ENCODE peak calls at places on chromosomes 7 and 10, in seven cellular contexts. N is upper lobe of left lung; W is fibroblast of lung; O is neuronal stem cell; E is A549; J is effector memory CD4-positive, alpha-beta T cell; U is SK-N-SH. L is an unnamed sample.

GRCh38 chr7:14424675-14425074 is 435.2 kb upstream of the ETV1 start:
- DNase-seq in J (no peak), O (no peak), U (no peak), E (no peak), N (no peak), W (no peak), L (no peak)

GRCh38 chr7:38506756-38507155 is 124.4 kb downstream of the AMPH start:
- DNase-seq in E (no peak), U (no peak), W (peak), O (no peak), J (no peak), N (no peak), L (no peak)

GRCh38 chr10:53072144-53072543 is 299.6 kb upstream of the MBL2 start:
- DNase-seq in U (no peak), N (no peak), O (no peak), E (no peak), W (no peak), J (no peak), L (no peak)

GRCh38 chr10:49072166-49072885 is 43.0 kb downstream of the VSTM4 start:
- DNase-seq in N (no peak), U (no peak), W (no peak), O (no peak), E (no peak), J (no peak), L (no peak)

GRCh38 chr7:19107392-19108147 is 9.9 kb downstream of the TWIST1 start:
- DNase-seq in U (peak), W (peak), J (no peak), O (peak), E (no peak), N (no peak), L (no peak)

GRCh38 chr10:17527530-17528146 is 73.2 kb upstream of the ST8SIA6 start:
- DNase-seq in O (no peak), W (peak), N (no peak), E (peak), J (no peak), U (no peak), L (peak)

GRCh38 chr10:74021248-74022055 is 23.5 kb downstream of the VCL start:
- DNase-seq in N (no peak), E (no peak), J (no peak), U (peak), O (no peak), W (peak), L (no peak)

GRCh38 chr7:66145404-66145843 is 30.8 kb downstream of the CRCP start:
- DNase-seq in U (peak), N (peak), W (peak), J (no peak), E (no peak), O (no peak), L (no peak)

DNA sequence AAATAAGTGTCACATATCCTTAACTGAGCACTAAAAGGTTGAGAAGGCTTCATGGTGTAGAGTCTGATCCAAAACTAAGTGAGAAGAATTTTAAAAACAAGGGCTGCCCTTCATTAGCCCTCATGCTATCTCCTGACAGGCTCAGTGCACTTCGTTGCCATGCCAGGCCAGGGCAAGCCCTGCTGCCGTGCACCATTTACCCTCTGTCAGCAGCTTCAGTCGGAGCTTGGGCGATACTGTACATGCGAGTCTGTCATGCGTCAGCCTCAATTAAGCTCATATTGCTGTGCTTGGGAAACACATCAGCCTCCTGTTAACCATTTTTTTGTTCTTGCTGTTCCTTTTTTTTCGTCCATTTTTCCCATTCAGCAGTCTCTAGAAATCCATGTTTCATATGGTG is 166.6 kb downstream of the VTI1A start:
- DNase-seq in E (no peak), N (no peak), J (no peak), W (no peak), O (no peak), U (peak), L (no peak)
- H3K27ac ChIP-seq in E (no peak), N (no peak), J (no peak), W (no peak), O (no peak), U (no peak), L (no peak)

GRCh38 chr10:22343761-22344160 is 1.5 kb upstream of the SPAG6 start:
- DNase-seq in N (no peak), E (no peak), U (no peak), J (no peak), W (no peak), O (no peak), L (no peak)

GRCh38 chr10:22345301-22346086 is at the start of gene SPAG6:
- DNase-seq in J (peak), N (peak), O (peak), U (peak), E (no peak), W (no peak), L (no peak)

GRCh38 chr10:22344204-22344603 is 1.1 kb upstream of the SPAG6 start:
- DNase-seq in J (no peak), W (no peak), E (no peak), U (no peak), N (no peak), O (no peak), L (no peak)

GRCh38 chr10:22346087-22346661 is 878 bp downstream of the SPAG6 start:
- DNase-seq in U (no peak), J (no peak), W (no peak), O (peak), N (no peak), E (no peak), L (no peak)

DNA sequence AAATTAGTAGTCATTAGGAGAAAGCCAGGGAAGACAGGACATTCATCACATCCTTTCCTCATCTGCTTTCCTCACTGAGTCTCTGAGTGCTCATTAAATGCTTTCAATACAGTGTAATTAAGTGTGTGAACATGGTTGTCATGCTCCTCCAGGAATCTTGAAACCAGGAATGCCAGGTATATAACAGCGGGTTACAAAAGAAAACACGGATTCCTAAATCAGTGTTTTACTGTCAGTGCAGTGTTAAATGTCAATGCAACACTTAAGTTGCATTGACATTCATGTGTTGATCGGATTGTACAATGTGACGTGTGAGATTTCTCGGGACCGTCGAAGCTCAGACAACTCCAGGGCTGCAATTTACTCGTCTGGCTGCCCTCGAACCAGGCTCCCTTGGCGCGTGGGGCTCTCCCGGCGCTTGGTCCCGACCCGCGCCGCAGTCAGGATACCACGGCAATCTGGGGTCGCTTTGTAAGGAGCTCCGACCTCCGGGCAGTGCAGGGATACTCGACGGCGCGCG is 455 bp upstream of the SPAG6 start:
- DNase-seq in J (no peak), U (no peak), E (no peak), W (no peak), N (no peak), O (peak), L (no peak)
- H3K27ac ChIP-seq in J (no peak), U (no peak), E (no peak), W (no peak), N (no peak), O (no peak), L (no peak)

DNA sequence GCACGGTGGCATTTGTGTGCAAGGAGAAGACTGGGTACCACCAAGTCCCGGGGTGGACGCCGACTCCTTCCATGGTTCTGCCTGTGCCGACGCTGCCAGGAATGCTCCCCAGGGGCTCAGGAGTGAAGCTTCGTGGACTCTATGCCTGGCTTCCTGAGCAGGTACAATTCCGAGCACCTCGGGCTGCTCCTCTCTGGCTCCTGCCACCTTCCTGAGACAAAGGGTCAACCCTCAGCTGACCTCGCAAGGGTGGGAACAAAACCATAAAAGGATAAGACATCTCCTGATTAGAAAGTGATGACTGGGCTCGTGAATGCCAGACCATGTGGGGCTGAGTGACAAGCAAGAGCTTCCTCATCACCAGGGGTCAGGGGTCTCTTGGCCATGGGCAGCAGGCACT is 31.8 kb downstream of the CALML3 start:
- DNase-seq in U (no peak), E (no peak), N (no peak), J (no peak), O (no peak), W (no peak), L (no peak)
- H3K27ac ChIP-seq in U (no peak), E (no peak), N (no peak), J (no peak), O (no peak), W (no peak), L (no peak)

GRCh38 chr7:135980665-135981180 is 3.6 kb upstream of the MTPN start:
- DNase-seq in E (no peak), U (no peak), O (no peak), N (peak), W (no peak), J (peak), L (peak)
- H3K27ac ChIP-seq in E (no peak), U (peak), O (no peak), N (peak), W (no peak), J (peak), L (peak)